ENCODE peak calls at places on chromosome 18, in six cellular contexts. M is ovary, B is adrenal gland, K is esophagus squamous epithelium, N is epithelial cell of proximal tubule, E is foreskin fibroblast. Z is an unnamed sample.

GRCh38 chr18:9696701-9697100 is 11.4 kb upstream of the RAB31 start:
- DNase-seq in M (no peak), B (no peak), K (no peak), N (no peak), E (no peak), Z (no peak)

GRCh38 chr18:51654441-51655326 is 457.2 kb upstream of the MEX3C start:
- DNase-seq in M (no peak), B (no peak), K (no peak), N (no peak), E (no peak), Z (no peak)

GRCh38 chr18:49023938-49024341 is 73.2 kb upstream of the SMAD7 start:
- DNase-seq in M (no peak), B (peak; percentile 4), K (no peak), N (no peak), E (no peak), Z (no peak)

GRCh38 chr18:13235326-13235937 is 16.9 kb downstream of the LDLRAD4 start:
- DNase-seq in M (no peak), B (no peak), K (no peak), N (no peak), E (no peak), Z (no peak)

GRCh38 chr18:3492166-3492565 is 42.2 kb downstream of the TGIF1 start:
- DNase-seq in M (no peak), B (no peak), K (no peak), N (no peak), E (no peak), Z (no peak)

GRCh38 chr18:70132999-70133398 is 72.5 kb downstream of the RTTN start:
- DNase-seq in M (no peak), B (no peak), K (no peak), N (peak; percentile 74), E (peak; percentile 93), Z (no peak)

GRCh38 chr18:3451166-3451988 is 1.4 kb downstream of the TGIF1 start:
- DNase-seq in M (peak; percentile 94), B (peak; percentile 94), K (peak; percentile 52), N (no peak), E (peak; percentile 89), Z (peak; percentile 93)

GRCh38 chr18:50178601-50179000 is 16.3 kb downstream of the MYO5B start:
- DNase-seq in M (no peak), B (no peak), K (no peak), N (no peak), E (no peak), Z (no peak)

GRCh38 chr18:56652802-56653201 is 1.6 kb downstream of the WDR7 start:
- DNase-seq in M (no peak), B (no peak), K (no peak), N (no peak), E (no peak), Z (no peak)
- H3K4me3 ChIP-seq in M (no peak overlapping the region), B (no peak overlapping the region), K (no peak overlapping the region), N (no peak overlapping the region), E (no peak overlapping the region), Z (no peak overlapping the region)

GRCh38 chr18:35172009-35172408 is 68.8 kb upstream of the ZNF397 start:
- DNase-seq in M (no peak), B (no peak), K (no peak), N (no peak), E (no peak), Z (no peak)

GRCh38 chr18:35171315-35171987 is 69.4 kb upstream of the ZNF397 start:
- DNase-seq in M (no peak), B (peak; percentile 32), K (no peak), N (peak; percentile 77), E (no peak), Z (no peak)

GRCh38 chr18:35172451-35173035 is 68.3 kb upstream of the ZNF397 start:
- DNase-seq in M (no peak), B (no peak), K (no peak), N (no peak), E (no peak), Z (no peak)

GRCh38 chr18:35176925-35177324 is 63.9 kb upstream of the ZNF397 start:
- DNase-seq in M (no peak), B (no peak), K (no peak), N (no peak), E (no peak), Z (no peak)

DNA sequence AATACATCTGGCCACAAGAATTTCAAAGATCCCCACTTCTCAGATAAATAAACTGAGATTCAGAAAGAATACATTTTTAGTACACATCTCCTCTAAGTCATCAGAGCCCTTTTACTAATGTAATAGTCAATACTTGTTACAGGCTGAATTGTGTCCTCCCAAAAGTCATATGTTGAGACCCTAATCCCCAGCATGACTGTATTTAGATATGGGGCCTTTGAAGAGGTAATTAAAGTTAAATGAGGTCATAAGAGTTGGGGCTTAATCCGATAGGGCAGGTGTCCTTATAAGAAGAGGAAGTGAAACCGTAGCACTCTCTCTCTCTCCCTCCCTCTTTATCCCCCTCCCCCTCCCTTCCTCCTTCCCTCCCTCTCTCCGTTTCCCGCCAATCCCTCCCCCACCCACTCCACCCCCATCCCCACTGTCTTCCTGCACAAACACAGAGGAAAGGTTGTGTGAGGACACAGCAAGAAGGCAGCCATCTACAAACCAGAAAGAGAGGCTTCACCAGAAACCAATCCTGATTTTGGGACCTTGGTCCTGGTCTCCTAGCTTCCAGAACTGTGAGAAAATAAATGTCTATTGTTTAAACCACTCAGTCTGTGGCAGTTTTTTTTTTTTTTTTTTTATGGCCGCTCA is 66.6 kb upstream of the ZNF397 start:
- DNase-seq in M (no peak), B (no peak), K (no peak), N (no peak), E (no peak), Z (no peak)
- H3K4me3 ChIP-seq in M (no peak overlapping the region), B (no peak overlapping the region), K (no peak overlapping the region), N (no peak overlapping the region), E (no peak overlapping the region), Z (no peak overlapping the region)

DNA sequence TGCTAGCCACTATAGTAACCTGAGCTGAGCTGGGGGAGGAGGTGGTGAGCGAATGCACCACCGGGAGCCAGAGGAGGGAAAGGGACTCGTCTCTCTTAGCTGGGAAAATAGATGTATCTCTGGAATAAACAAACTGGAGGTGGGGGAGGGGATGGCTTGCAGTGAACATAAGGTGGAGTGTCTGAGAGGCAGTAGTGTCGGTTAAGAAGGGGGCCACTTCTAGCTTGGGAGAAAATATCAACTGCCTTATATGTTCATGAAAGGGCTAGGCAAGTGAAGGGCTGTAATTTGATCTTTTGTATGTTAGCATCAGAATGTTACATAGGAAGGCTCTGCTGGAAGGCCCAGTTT is 2.2 kb downstream of the SETBP1 start:
- DNase-seq in M (peak; percentile 63), B (no peak), K (no peak), N (no peak), E (no peak), Z (no peak)
- H3K4me3 ChIP-seq in M (peak overlapping the region; percentile 72), B (peak overlapping the region; percentile 56), K (peak overlapping the region; percentile 92), N (peak overlapping the region; percentile 78), E (no peak overlapping the region), Z (no peak overlapping the region)

GRCh38 chr18:36496022-36496421 is 198.5 kb downstream of the FHOD3 start:
- DNase-seq in M (no peak), B (no peak), K (no peak), N (no peak), E (no peak), Z (no peak)

GRCh38 chr18:36490907-36491306 is 193.4 kb downstream of the FHOD3 start:
- DNase-seq in M (no peak), B (no peak), K (no peak), N (no peak), E (no peak), Z (no peak)

GRCh38 chr18:36492604-36493329 is 195.3 kb downstream of the FHOD3 start:
- DNase-seq in M (no peak), B (no peak), K (no peak), N (no peak), E (no peak), Z (no peak)

GRCh38 chr18:36493349-36494281 is 196.1 kb downstream of the FHOD3 start:
- DNase-seq in M (no peak), B (no peak), K (no peak), N (peak; percentile 72), E (no peak), Z (no peak)
- H3K4me3 ChIP-seq in M (no peak overlapping the region), B (no peak overlapping the region), K (no peak overlapping the region), N (peak overlapping the region; percentile 17), E (no peak overlapping the region), Z (no peak overlapping the region)

GRCh38 chr18:71807586-71807985 is 736.6 kb downstream of the CBLN2 start:
- DNase-seq in M (no peak), B (no peak), K (no peak), N (no peak), E (no peak), Z (no peak)
- H3K4me3 ChIP-seq in M (no peak overlapping the region), B (no peak overlapping the region), K (no peak overlapping the region), N (no peak overlapping the region), E (no peak overlapping the region), Z (no peak overlapping the region)

DNA sequence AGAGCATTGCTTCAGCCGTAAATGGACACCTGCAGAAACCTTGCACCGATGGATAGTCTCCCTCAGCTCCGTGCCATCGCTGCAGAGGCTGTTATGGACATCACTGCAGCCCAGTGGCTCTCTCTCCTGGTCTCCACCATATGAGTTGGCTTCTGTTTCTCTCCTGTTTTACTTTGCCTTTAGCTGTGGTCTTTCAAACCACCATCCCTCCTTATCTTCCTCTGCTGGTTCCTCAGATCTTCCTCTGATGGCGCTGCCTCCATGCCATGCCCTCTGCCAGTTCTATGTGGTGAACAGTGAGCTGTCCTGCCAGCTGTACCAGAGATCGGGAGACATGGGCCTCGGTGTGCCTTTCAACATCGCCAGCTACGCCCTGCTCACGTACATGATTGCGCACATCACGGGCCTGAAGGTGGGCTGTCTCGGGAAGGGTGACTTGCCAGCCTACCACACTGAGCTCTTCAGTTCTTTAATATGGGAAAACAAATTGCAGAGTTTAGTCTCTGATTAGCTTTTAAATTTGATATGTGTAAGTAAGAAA is 13.1 kb downstream of the TYMS start:
- DNase-seq in M (no peak), B (no peak), K (no peak), N (no peak), E (no peak), Z (no peak)
- H3K4me3 ChIP-seq in M (no peak overlapping the region), B (no peak overlapping the region), K (no peak overlapping the region), N (no peak overlapping the region), E (no peak overlapping the region), Z (no peak overlapping the region)

GRCh38 chr18:22314406-22314805 is 103.3 kb downstream of the CTAGE1 start:
- DNase-seq in M (peak; percentile 45), B (no peak), K (no peak), N (no peak), E (peak; percentile 77), Z (no peak)
- H3K4me3 ChIP-seq in M (no peak overlapping the region), B (no peak overlapping the region), K (no peak overlapping the region), N (no peak overlapping the region), E (no peak overlapping the region), Z (no peak overlapping the region)

Z was measured in tibial nerve.